ENCODE peak calls at places on chromosome 21, in five cellular contexts. One of them, this sample, is unnamed.

GRCh38 chr21:44018813-44019567 is 6.9 kb downstream of the TRAPPC10 start:
- DNase-seq in retina: no peak
- DNase-seq in NCI-H748 treated with DMSO at 0.1 percent for 48 hours: no peak
- DNase-seq in AG04450: no peak
- DNase-seq in CD8-positive, alpha-beta memory T cell: no peak
- DNase-seq in this sample: no peak

GRCh38 chr21:41957991-41958766 is 4.4 kb upstream of the C2CD2 start:
- DNase-seq in CD8-positive, alpha-beta memory T cell: no peak
- DNase-seq in NCI-H748 treated with DMSO at 0.1 percent for 48 hours: no peak
- DNase-seq in retina: no peak
- DNase-seq in AG04450: peak
- DNase-seq in this sample: peak

GRCh38 chr21:46368533-46369285 is 44.8 kb downstream of the PCNT start:
- DNase-seq in AG04450: no peak
- DNase-seq in retina: no peak
- DNase-seq in CD8-positive, alpha-beta memory T cell: peak
- DNase-seq in NCI-H748 treated with DMSO at 0.1 percent for 48 hours: no peak
- DNase-seq in this sample: no peak

GRCh38 chr21:44900559-44901251 is 20.0 kb downstream of the ITGB2 start:
- DNase-seq in CD8-positive, alpha-beta memory T cell: no peak
- DNase-seq in AG04450: no peak
- DNase-seq in retina: no peak
- DNase-seq in NCI-H748 treated with DMSO at 0.1 percent for 48 hours: no peak
- DNase-seq in this sample: no peak

GRCh38 chr21:32826317-32827167 is 55.0 kb upstream of the PAXBP1 start:
- DNase-seq in AG04450: peak
- DNase-seq in retina: no peak
- DNase-seq in CD8-positive, alpha-beta memory T cell: no peak
- DNase-seq in NCI-H748 treated with DMSO at 0.1 percent for 48 hours: peak
- DNase-seq in this sample: no peak

GRCh38 chr21:17370263-17370662 is 142.6 kb upstream of the CXADR start:
- DNase-seq in AG04450: no peak
- DNase-seq in NCI-H748 treated with DMSO at 0.1 percent for 48 hours: no peak
- DNase-seq in retina: no peak
- DNase-seq in CD8-positive, alpha-beta memory T cell: no peak
- DNase-seq in this sample: no peak

GRCh38 chr21:20647603-20648002 is 350.6 kb upstream of the NCAM2 start:
- DNase-seq in retina: no peak
- DNase-seq in NCI-H748 treated with DMSO at 0.1 percent for 48 hours: no peak
- DNase-seq in AG04450: no peak
- DNase-seq in CD8-positive, alpha-beta memory T cell: no peak
- DNase-seq in this sample: no peak

GRCh38 chr21:46622226-46622625 is 13.2 kb upstream of the PRMT2 start:
- DNase-seq in CD8-positive, alpha-beta memory T cell: no peak
- DNase-seq in retina: peak
- DNase-seq in AG04450: no peak
- DNase-seq in NCI-H748 treated with DMSO at 0.1 percent for 48 hours: no peak
- DNase-seq in this sample: no peak

GRCh38 chr21:27703806-27704205 is 736.9 kb upstream of the ADAMTS5 start:
- DNase-seq in retina: no peak
- DNase-seq in CD8-positive, alpha-beta memory T cell: no peak
- DNase-seq in NCI-H748 treated with DMSO at 0.1 percent for 48 hours: no peak
- DNase-seq in AG04450: no peak
- DNase-seq in this sample: peak

GRCh38 chr21:42593007-42593814 is 60.2 kb upstream of the PDE9A start:
- DNase-seq in CD8-positive, alpha-beta memory T cell: peak
- DNase-seq in retina: peak
- DNase-seq in NCI-H748 treated with DMSO at 0.1 percent for 48 hours: peak
- DNase-seq in AG04450: no peak
- DNase-seq in this sample: no peak

GRCh38 chr21:29504751-29505321 is 206.1 kb downstream of the BACH1 start:
- DNase-seq in AG04450: peak
- DNase-seq in CD8-positive, alpha-beta memory T cell: no peak
- DNase-seq in retina: no peak
- DNase-seq in NCI-H748 treated with DMSO at 0.1 percent for 48 hours: no peak
- DNase-seq in this sample: no peak

GRCh38 chr21:34885125-34885524 is 164.0 kb downstream of the RUNX1 start:
- DNase-seq in retina: no peak
- DNase-seq in NCI-H748 treated with DMSO at 0.1 percent for 48 hours: no peak
- DNase-seq in CD8-positive, alpha-beta memory T cell: no peak
- DNase-seq in AG04450: no peak
- DNase-seq in this sample: no peak

GRCh38 chr21:15062566-15062965 is 2.2 kb downstream of the NRIP1 start:
- DNase-seq in AG04450: no peak
- DNase-seq in retina: no peak
- DNase-seq in NCI-H748 treated with DMSO at 0.1 percent for 48 hours: peak
- DNase-seq in CD8-positive, alpha-beta memory T cell: no peak
- DNase-seq in this sample: no peak

GRCh38 chr21:17585875-17586450 is 26.7 kb downstream of the BTG3 start:
- DNase-seq in AG04450: no peak
- DNase-seq in NCI-H748 treated with DMSO at 0.1 percent for 48 hours: peak
- DNase-seq in CD8-positive, alpha-beta memory T cell: no peak
- DNase-seq in retina: peak
- DNase-seq in this sample: peak

GRCh38 chr21:27164208-27165172 is 197.6 kb upstream of the ADAMTS5 start:
- DNase-seq in retina: no peak
- DNase-seq in AG04450: no peak
- DNase-seq in NCI-H748 treated with DMSO at 0.1 percent for 48 hours: no peak
- DNase-seq in CD8-positive, alpha-beta memory T cell: no peak
- DNase-seq in this sample: no peak

GRCh38 chr21:14403681-14404318 is 20.9 kb upstream of the HSPA13 start:
- DNase-seq in AG04450: no peak
- DNase-seq in retina: no peak
- DNase-seq in NCI-H748 treated with DMSO at 0.1 percent for 48 hours: peak
- DNase-seq in CD8-positive, alpha-beta memory T cell: no peak
- DNase-seq in this sample: no peak

GRCh38 chr21:42698730-42699129 is 45.3 kb downstream of the PDE9A start:
- DNase-seq in retina: no peak
- DNase-seq in CD8-positive, alpha-beta memory T cell: no peak
- DNase-seq in NCI-H748 treated with DMSO at 0.1 percent for 48 hours: no peak
- DNase-seq in AG04450: no peak
- DNase-seq in this sample: no peak

GRCh38 chr21:46157987-46158451 is 2.6 kb upstream of the FTCD start:
- DNase-seq in CD8-positive, alpha-beta memory T cell: no peak
- DNase-seq in retina: no peak
- DNase-seq in NCI-H748 treated with DMSO at 0.1 percent for 48 hours: no peak
- DNase-seq in AG04450: no peak
- DNase-seq in this sample: no peak

GRCh38 chr21:35988396-35989140 is 71.8 kb downstream of the SETD4 start:
- DNase-seq in CD8-positive, alpha-beta memory T cell: no peak
- DNase-seq in retina: no peak
- DNase-seq in NCI-H748 treated with DMSO at 0.1 percent for 48 hours: peak
- DNase-seq in AG04450: no peak
- DNase-seq in this sample: no peak

GRCh38 chr21:39885119-39885848 is 18.0 kb downstream of the PCP4 start:
- DNase-seq in NCI-H748 treated with DMSO at 0.1 percent for 48 hours: no peak
- DNase-seq in retina: peak
- DNase-seq in CD8-positive, alpha-beta memory T cell: no peak
- DNase-seq in AG04450: no peak
- DNase-seq in this sample: no peak

GRCh38 chr21:42411891-42412635 is 8.4 kb downstream of the UBASH3A start:
- DNase-seq in CD8-positive, alpha-beta memory T cell: no peak
- DNase-seq in retina: no peak
- DNase-seq in NCI-H748 treated with DMSO at 0.1 percent for 48 hours: no peak
- DNase-seq in AG04450: no peak
- DNase-seq in this sample: no peak

GRCh38 chr21:15992171-15992570 is 262.4 kb downstream of the USP25 start:
- DNase-seq in CD8-positive, alpha-beta memory T cell: no peak
- DNase-seq in AG04450: no peak
- DNase-seq in retina: no peak
- DNase-seq in NCI-H748 treated with DMSO at 0.1 percent for 48 hours: no peak
- DNase-seq in this sample: no peak

GRCh38 chr21:42237577-42237976 is 18.6 kb downstream of the ABCG1 start:
- DNase-seq in CD8-positive, alpha-beta memory T cell: peak
- DNase-seq in NCI-H748 treated with DMSO at 0.1 percent for 48 hours: no peak
- DNase-seq in AG04450: no peak
- DNase-seq in retina: no peak
- DNase-seq in this sample: no peak

GRCh38 chr21:38761531-38761930 is 44.2 kb upstream of the ETS2 start:
- DNase-seq in NCI-H748 treated with DMSO at 0.1 percent for 48 hours: no peak
- DNase-seq in retina: no peak
- DNase-seq in AG04450: no peak
- DNase-seq in CD8-positive, alpha-beta memory T cell: no peak
- DNase-seq in this sample: no peak